ENCODE peak calls at places on chromosomes 3 and 15, in four cellular contexts. D, E, M and B are unnamed samples.

GRCh38 chr3:71355037-71355436 is 228.5 kb downstream of the FOXP1 start:
- DNase-seq in M (no peak), E (no peak), D (no peak), B (no peak)

GRCh38 chr3:107589454-107589853 is 66.7 kb downstream of the BBX start:
- DNase-seq in E (no peak), D (no peak), M (no peak), B (no peak)

GRCh38 chr15:60155661-60156060 is 151.6 kb downstream of the FOXB1 start:
- DNase-seq in E (no peak), M (no peak), D (no peak), B (no peak)

GRCh38 chr3:123202451-123202850 is 708 bp downstream of the SEC22A start:
- DNase-seq in M (no peak), E (peak; percentile 29), D (no peak), B (no peak)

GRCh38 chr3:72171461-72171860 is 386.5 kb upstream of the PROK2 start:
- DNase-seq in E (no peak), M (no peak), D (no peak), B (no peak)

GRCh38 chr3:55332191-55332590 is 154.9 kb downstream of the WNT5A start:
- DNase-seq in M (no peak), E (no peak), D (no peak), B (no peak)

GRCh38 chr3:112411425-112411824 is 78.5 kb downstream of the CD200 start:
- DNase-seq in E (no peak), D (no peak), M (no peak), B (no peak)

GRCh38 chr3:59235221-59236012 is 185.6 kb upstream of the CFAP20DC start:
- DNase-seq in D (no peak), M (no peak), E (no peak), B (no peak)

GRCh38 chr3:17195192-17195611 is 310.4 kb downstream of the PLCL2 start:
- DNase-seq in M (no peak), E (no peak), D (no peak), B (no peak)

GRCh38 chr3:99703535-99703934 is 65.1 kb downstream of the COL8A1 start:
- DNase-seq in D (no peak), M (no peak), E (no peak), B (no peak)

GRCh38 chr3:45067941-45068340 is 41.8 kb downstream of the CLEC3B start:
- DNase-seq in E (no peak), M (no peak), D (no peak), B (peak; percentile 52)

GRCh38 chr3:45664558-45664957 is 24.6 kb upstream of the SACM1L start:
- DNase-seq in M (no peak), D (no peak), E (no peak), B (peak; percentile 28)

GRCh38 chr3:112649478-112649735 is 8.5 kb upstream of the CCDC80 start:
- DNase-seq in M (no peak), E (no peak), D (no peak), B (no peak)

GRCh38 chr15:83654379-83655236 is 685 bp downstream of the ADAMTSL3 start:
- DNase-seq in E (peak; percentile 31), M (no peak), D (no peak), B (peak; percentile 33)

GRCh38 chr15:57144448-57144847 is 226.0 kb downstream of the TCF12 start:
- DNase-seq in E (no peak), D (no peak), M (no peak), B (no peak)

GRCh38 chr15:62503451-62503850 is 338.4 kb upstream of the C2CD4B start:
- DNase-seq in D (no peak), E (no peak), M (no peak), B (no peak)

GRCh38 chr15:85636351-85636750 is 158.4 kb downstream of the KLHL25 start:
- DNase-seq in E (no peak), D (no peak), M (no peak), B (peak; percentile 54)